ENCODE peak calls at places on chromosomes 12 and 14, in six cellular contexts. H is thoracic aorta, M is left ventricle myocardium inferior, X is heart right ventricle, N is body of pancreas, Q is cardiac muscle cell. G is an unnamed sample.

GRCh38 chr14:69043007-69043444 is 63.9 kb upstream of the ACTN1 start:
- DNase-seq in H (peak; percentile 33), M (peak; percentile 39), X (no peak), N (peak; percentile 72), Q (no peak), G (no peak)

GRCh38 chr12:104358353-104359003 is 54.9 kb downstream of the EID3 start:
- DNase-seq in H (peak; percentile 28), M (peak; percentile 44), X (peak; percentile 51), N (peak; percentile 71), Q (peak; percentile 64), G (peak; percentile 59)

GRCh38 chr12:132642846-132643835 is 24.6 kb downstream of the P2RX2 start:
- DNase-seq in H (no peak), M (no peak), X (no peak), N (no peak), Q (no peak), G (no peak)

GRCh38 chr14:100566119-100566518 is 21.1 kb downstream of the BEGAIN start:
- DNase-seq in H (no peak), M (no peak), X (no peak), N (peak; percentile 95), Q (no peak), G (no peak)

GRCh38 chr14:67820428-67820881 is 876 bp downstream of the RAD51B start:
- DNase-seq in H (no peak), M (no peak), X (no peak), N (peak; percentile 29), Q (no peak), G (no peak)

GRCh38 chr12:47750229-47750798 is 8.4 kb downstream of the RAPGEF3 start:
- DNase-seq in H (no peak), M (no peak), X (no peak), N (no peak), Q (no peak), G (no peak)

GRCh38 chr14:51872396-51872795 is 12.0 kb downstream of the GNG2 start:
- DNase-seq in H (no peak), M (no peak), X (no peak), N (no peak), Q (no peak), G (no peak)

GRCh38 chr14:100899841-100900771 is 3.4 kb downstream of the RTL1 start:
- DNase-seq in H (no peak), M (no peak), X (peak; percentile 16), N (peak; percentile 19), Q (peak; percentile 30), G (no peak)

GRCh38 chr12:43776498-43776897 is 17.7 kb downstream of the IRAK4 start:
- DNase-seq in H (no peak), M (no peak), X (no peak), N (no peak), Q (peak; percentile 53), G (no peak)

GRCh38 chr14:70416322-70416716 is 571 bp downstream of the SYNJ2BP start:
- DNase-seq in H (no peak), M (no peak), X (no peak), N (no peak), Q (peak; percentile 12), G (no peak)

GRCh38 chr14:74621556-74621955 is 9.5 kb upstream of the LTBP2 start:
- DNase-seq in H (no peak), M (no peak), X (no peak), N (no peak), Q (peak; percentile 67), G (no peak)

GRCh38 chr14:80940146-80940545 is 1.4 kb downstream of the CEP128 start:
- DNase-seq in H (no peak), M (no peak), X (no peak), N (no peak), Q (no peak), G (no peak)

GRCh38 chr12:106301611-106302321 is 767 bp upstream of the TCP11L2 start:
- DNase-seq in H (peak; percentile 19), M (peak; percentile 37), X (peak; percentile 58), N (peak; percentile 91), Q (peak; percentile 52), G (peak; percentile 88)

GRCh38 chr14:70789961-70790360 is 19.4 kb downstream of the MAP3K9 start:
- DNase-seq in H (no peak), M (no peak), X (no peak), N (no peak), Q (no peak), G (no peak)

GRCh38 chr14:101705733-101706508 is 55.6 kb upstream of the PPP2R5C start:
- DNase-seq in H (no peak), M (peak; percentile 73), X (peak; percentile 59), N (peak; percentile 42), Q (peak; percentile 39), G (peak; percentile 73)

GRCh38 chr12:69055706-69056105 is 122.7 kb upstream of the CPM start:
- DNase-seq in H (no peak), M (no peak), X (no peak), N (no peak), Q (no peak), G (no peak)

GRCh38 chr14:90381999-90382451 is 14.8 kb upstream of the CALM1 start:
- DNase-seq in H (no peak), M (no peak), X (peak; percentile 29), N (peak; percentile 91), Q (no peak), G (no peak)

GRCh38 chr14:56664811-56665421 is 85.3 kb downstream of the TMEM260 start:
- DNase-seq in H (no peak), M (no peak), X (no peak), N (no peak), Q (no peak), G (no peak)

GRCh38 chr12:51827925-51828818 is 20.3 kb downstream of the FIGNL2 start:
- DNase-seq in H (no peak), M (no peak), X (no peak), N (no peak), Q (no peak), G (no peak)

GRCh38 chr12:40054554-40055226 is 51.2 kb downstream of the SLC2A13 start:
- DNase-seq in H (no peak), M (peak; percentile 25), X (peak; percentile 20), N (peak; percentile 30), Q (no peak), G (no peak)

GRCh38 chr12:24014853-24015590 is 65.6 kb upstream of the SOX5 start:
- DNase-seq in H (no peak), M (no peak), X (no peak), N (no peak), Q (no peak), G (no peak)

DNA sequence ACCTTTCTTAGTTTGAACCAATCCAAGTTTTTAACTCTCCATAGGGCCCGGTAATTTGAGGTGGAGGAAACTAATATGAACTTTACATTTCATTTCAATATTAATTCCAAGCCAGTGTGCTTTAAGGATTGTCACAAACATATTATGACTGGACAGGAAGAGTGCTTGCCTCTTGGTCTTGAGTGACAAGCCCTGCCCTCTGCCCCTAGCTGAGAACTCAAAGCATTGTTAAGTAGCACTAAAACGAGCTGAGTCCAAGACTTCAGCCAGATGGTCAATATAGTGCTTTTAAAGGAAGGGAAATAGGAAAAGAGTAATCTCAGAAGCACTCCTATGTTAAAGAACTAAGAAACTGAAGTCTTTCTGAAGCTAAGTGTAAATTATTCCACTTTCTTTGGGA is 17.1 kb downstream of the TRMT5 start:
- DNase-seq in H (no peak), M (no peak), X (no peak), N (no peak), Q (peak; percentile 3), G (no peak)
- H3K4me3 ChIP-seq in H (no peak overlapping the region), M (no peak overlapping the region), X (no peak overlapping the region), N (no peak overlapping the region), Q (no peak overlapping the region), G (no peak overlapping the region)

GRCh38 chr14:95679995-95680735 is 6.1 kb upstream of the TCL1B start:
- DNase-seq in H (no peak), M (no peak), X (no peak), N (peak; percentile 57), Q (peak; percentile 30), G (no peak)
- H3K27ac ChIP-seq in H (no peak overlapping the region), M (no peak overlapping the region), X (no peak overlapping the region), N (no peak overlapping the region), Q (no peak overlapping the region), G (no peak overlapping the region)

GRCh38 chr12:34295366-34296142 is 273.3 kb downstream of the ALG10 start:
- DNase-seq in H (no peak), M (peak; percentile 3), X (no peak), N (no peak), Q (no peak), G (no peak)

GRCh38 chr12:34296143-34297041 is 274.1 kb downstream of the ALG10 start:
- DNase-seq in H (no peak), M (peak; percentile 6), X (no peak), N (no peak), Q (no peak), G (no peak)

GRCh38 chr12:34298176-34298970 is 276.1 kb downstream of the ALG10 start:
- DNase-seq in H (no peak), M (no peak), X (no peak), N (no peak), Q (no peak), G (no peak)

GRCh38 chr12:34297790-34298164 is 275.5 kb downstream of the ALG10 start:
- DNase-seq in H (no peak), M (no peak), X (no peak), N (no peak), Q (no peak), G (no peak)

DNA sequence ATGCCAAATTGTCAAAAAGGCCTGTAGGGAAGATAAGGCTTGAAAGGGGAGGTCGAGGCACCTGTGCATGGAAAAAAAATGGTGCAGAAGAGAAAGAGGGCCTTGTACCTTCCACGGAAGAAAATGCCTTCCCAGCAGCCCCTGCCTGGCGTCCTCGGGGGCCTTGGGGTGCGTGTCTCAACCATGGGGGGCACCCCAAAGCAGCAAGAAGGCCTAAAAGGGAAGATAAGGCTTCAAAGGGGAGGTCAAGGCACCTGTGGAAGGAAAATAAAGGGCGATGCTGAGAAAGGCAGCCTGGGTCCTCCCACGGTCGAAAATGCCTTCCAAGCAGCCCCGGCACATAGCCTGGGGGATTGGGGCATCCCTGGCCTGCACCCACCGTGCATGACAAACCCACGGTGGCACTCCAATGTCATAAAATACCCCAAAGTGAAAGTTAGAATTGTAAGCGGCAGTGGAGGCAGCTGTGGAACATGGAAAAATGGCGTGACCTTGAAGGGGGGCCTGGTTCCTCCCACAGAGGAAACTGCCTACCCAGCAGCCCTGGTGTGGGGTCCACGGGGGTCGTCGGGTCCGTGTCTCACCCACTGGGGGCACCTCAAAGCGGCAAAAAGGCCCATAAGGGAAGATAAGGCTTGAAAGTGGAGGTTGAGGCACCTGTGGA is 275.0 kb downstream of the ALG10 start:
- DNase-seq in H (no peak), M (no peak), X (no peak), N (no peak), Q (no peak), G (no peak)
- H3K9me3 ChIP-seq in H (no peaks in the 10 kb centered on the region), M (peaks cover 15% of the 10 kb centered on the region), X (no peaks in the 10 kb centered on the region), N (peaks cover 34% of the 10 kb centered on the region), Q (no peaks in the 10 kb centered on the region), G (no peaks in the 10 kb centered on the region)

GRCh38 chr14:99388286-99388685 is 92.4 kb downstream of the SETD3 start:
- DNase-seq in H (no peak), M (no peak), X (no peak), N (no peak), Q (no peak), G (no peak)
- H3K4me3 ChIP-seq in H (no peak overlapping the region), M (no peak overlapping the region), X (no peak overlapping the region), N (no peak overlapping the region), Q (no peak overlapping the region), G (no peak overlapping the region)

DNA sequence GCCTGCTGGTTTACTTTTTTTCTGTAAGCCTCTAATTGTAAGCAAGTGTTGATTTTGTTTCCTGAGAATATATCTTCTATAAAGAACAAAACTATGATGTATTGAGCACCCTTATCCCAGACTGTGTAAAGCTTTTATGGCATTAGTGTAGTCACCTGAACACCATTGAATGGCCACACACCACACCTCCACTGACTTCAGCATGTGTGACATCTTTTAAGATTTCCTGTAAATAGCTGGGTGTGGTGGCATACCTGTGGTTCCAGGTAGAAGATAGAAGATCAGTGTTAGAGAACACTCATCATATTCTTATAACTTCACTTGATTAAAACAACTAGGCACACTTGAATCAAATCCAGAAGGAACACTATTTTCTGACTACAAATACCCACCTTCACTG is 51.3 kb downstream of the WBP11 start:
- DNase-seq in H (no peak), M (no peak), X (no peak), N (no peak), Q (no peak), G (no peak)
- H3K27ac ChIP-seq in H (no peak overlapping the region), M (no peak overlapping the region), X (no peak overlapping the region), N (no peak overlapping the region), Q (no peak overlapping the region), G (no peak overlapping the region)

G was measured in CD8-positive, alpha-beta memory T cell.